ENCODE peak calls at places on chromosomes 16 and 17, in eight cellular contexts. V is Peyer's patch, M is sigmoid colon, X is transverse colon, J is adrenal gland, C is A549, N is testis, Q is thyroid gland. S is an unnamed sample.

GRCh38 chr17:62681939-62682381 is 54.5 kb downstream of the MRC2 start:
- DNase-seq in C (no peak), X (no peak), M (peak), Q (no peak), N (no peak), J (no peak), V (no peak), S (no peak)

GRCh38 chr16:67006930-67007658 is 18.7 kb downstream of the CES4A start:
- DNase-seq in Q (peak), X (no peak), C (no peak), J (no peak), N (no peak), M (no peak), V (no peak), S (no peak)

GRCh38 chr16:81693047-81693446 is 86.0 kb upstream of the PLCG2 start:
- DNase-seq in C (no peak), X (no peak), M (peak), Q (no peak), N (peak), V (no peak), J (no peak), S (no peak)

GRCh38 chr17:40480501-40481003 is 20.9 kb downstream of the TNS4 start:
- DNase-seq in C (peak), N (no peak), J (no peak), V (peak), Q (no peak), M (no peak), X (peak), S (no peak)

GRCh38 chr16:67150833-67151396 is at the start of gene B3GNT9:
- DNase-seq in M (peak), X (peak), V (peak), N (peak), C (peak), Q (peak), J (peak), S (peak)

GRCh38 chr17:7435676-7436555 is 681 bp downstream of the TMEM102 start:
- DNase-seq in J (peak), C (peak), M (no peak), V (peak), Q (peak), X (peak), N (no peak), S (no peak)

GRCh38 chr17:79733692-79734070 is 2.9 kb downstream of the ENPP7 start:
- DNase-seq in N (no peak), J (no peak), M (no peak), C (no peak), X (no peak), Q (no peak), V (no peak), S (no peak)

GRCh38 chr17:32746280-32746679 is 130.6 kb downstream of the MYO1D start:
- DNase-seq in J (no peak), X (no peak), Q (no peak), V (no peak), N (no peak), C (no peak), M (no peak), S (no peak)

GRCh38 chr17:72244942-72245341 is 124.1 kb downstream of the SOX9 start:
- DNase-seq in V (no peak), X (no peak), Q (no peak), M (no peak), J (no peak), N (no peak), C (no peak), S (no peak)

GRCh38 chr17:45305532-45306087 is 11.2 kb downstream of the MAP3K14 start:
- DNase-seq in J (no peak), V (no peak), N (no peak), M (no peak), Q (no peak), X (no peak), C (no peak), S (no peak)

GRCh38 chr17:3921853-3922319 is 5.6 kb upstream of the P2RX1 start:
- DNase-seq in Q (no peak), J (no peak), V (no peak), C (no peak), X (no peak), M (no peak), N (no peak), S (no peak)

GRCh38 chr17:302300-302698 is 50.3 kb downstream of the RPH3AL start:
- DNase-seq in J (no peak), X (peak), N (no peak), V (peak), Q (no peak), C (no peak), M (no peak), S (no peak)

GRCh38 chr17:63442549-63443035 is 3.5 kb downstream of the CYB561 start:
- DNase-seq in N (peak), C (no peak), X (no peak), Q (peak), M (no peak), V (peak), J (peak), S (no peak)

GRCh38 chr17:42683407-42684031 is 1.2 kb downstream of the CNTNAP1 start:
- DNase-seq in M (peak), C (no peak), Q (peak), X (peak), V (no peak), J (no peak), N (no peak), S (no peak)

GRCh38 chr16:14378684-14379467 is 251.2 kb downstream of the PARN start:
- DNase-seq in N (no peak), Q (no peak), C (no peak), V (no peak), X (no peak), M (no peak), J (no peak), S (no peak)

GRCh38 chr16:29025735-29026134 is 40.9 kb downstream of the LAT start:
- DNase-seq in V (no peak), M (peak), C (no peak), Q (no peak), N (no peak), X (no peak), J (no peak), S (no peak)

GRCh38 chr17:5557485-5557884 is 26.8 kb downstream of the NLRP1 start:
- DNase-seq in V (no peak), J (no peak), Q (no peak), X (no peak), N (no peak), C (no peak), M (no peak), S (peak)

GRCh38 chr16:88936008-88936912 is 40.7 kb downstream of the CBFA2T3 start:
- DNase-seq in X (peak), J (no peak), C (peak), V (peak), N (peak), M (peak), Q (no peak), S (no peak)

GRCh38 chr16:15576960-15577958 is 65.7 kb downstream of the MARF1 start:
- DNase-seq in J (no peak), V (peak), Q (no peak), X (peak), C (no peak), M (no peak), N (peak), S (no peak)

GRCh38 chr16:81597079-81597658 is 152.6 kb downstream of the CMIP start:
- DNase-seq in J (no peak), M (no peak), C (no peak), X (no peak), Q (no peak), N (no peak), V (no peak), S (no peak)

GRCh38 chr17:74368341-74369152 is 1.2 kb downstream of the GPR142 start:
- DNase-seq in N (peak), C (peak), V (peak), J (peak), Q (peak), X (peak), M (peak), S (peak)

GRCh38 chr17:36892112-36892838 is 45.0 kb upstream of the LHX1 start:
- DNase-seq in C (no peak), M (no peak), Q (no peak), N (no peak), X (no peak), V (no peak), J (no peak), S (no peak)

GRCh38 chr17:80782536-80783427 is 208.9 kb upstream of the CHMP6 start:
- DNase-seq in J (no peak), N (no peak), Q (no peak), X (no peak), C (peak), V (peak), M (peak), S (no peak)

GRCh38 chr17:16915752-16916556 is 56.0 kb downstream of the TNFRSF13B start:
- DNase-seq in N (peak), Q (peak), C (peak), V (peak), J (no peak), X (peak), M (no peak), S (peak)

GRCh38 chr17:559699-560378 is 154.8 kb downstream of the VPS53 start:
- DNase-seq in N (no peak), Q (no peak), C (no peak), X (no peak), J (peak), M (peak), V (no peak), S (peak)

GRCh38 chr16:85309656-85310587 is 197.7 kb upstream of the CIBAR2 start:
- DNase-seq in V (no peak), N (peak), C (no peak), X (peak), M (peak), J (no peak), Q (peak), S (no peak)

DNA sequence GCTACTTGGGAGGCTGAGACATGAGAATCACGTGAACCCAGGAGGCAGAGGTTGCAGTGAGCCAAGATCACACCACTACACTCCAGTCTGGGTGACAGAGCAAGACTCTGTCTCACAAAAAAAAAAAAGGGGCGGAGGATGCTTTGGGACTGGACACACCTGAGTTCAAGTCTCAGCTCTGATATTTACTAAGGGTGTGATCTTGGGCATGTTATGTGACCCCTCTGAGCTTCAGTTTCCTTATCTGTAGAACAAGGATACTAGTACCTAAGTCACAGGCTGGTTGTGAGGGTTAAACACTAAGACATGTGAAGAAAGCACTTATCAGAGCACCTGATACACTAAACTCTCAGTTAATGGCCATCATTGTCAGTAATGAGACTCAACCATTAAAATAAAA is 25.9 kb downstream of the HOXB1 start:
- DNase-seq in Q (no peak), J (no peak), M (no peak), X (no peak), N (no peak), C (no peak), V (no peak), S (no peak)
- TF ChIP-seq POLR2A in Q (no peak), J (no peak), M (no peak), X (no peak), N (no peak), C (no peak), V (no peak), S (no peak)

GRCh38 chr17:82400830-82401229 is 17.3 kb upstream of the HEXD start:
- DNase-seq in V (no peak), X (peak), N (no peak), M (no peak), C (no peak), Q (no peak), J (no peak), S (no peak)
- TF ChIP-seq POLR2A in V (no peak), X (no peak), N (no peak), M (no peak), C (no peak), Q (no peak), J (no peak), S (no peak)

GRCh38 chr17:31527606-31528005 is 136.1 kb downstream of the RAB11FIP4 start:
- DNase-seq in J (no peak), N (peak), Q (no peak), V (no peak), X (no peak), M (no peak), C (no peak), S (no peak)

GRCh38 chr17:31522987-31523495 is 131.6 kb downstream of the RAB11FIP4 start:
- DNase-seq in V (no peak), Q (no peak), X (no peak), C (no peak), J (no peak), N (no peak), M (no peak), S (no peak)

GRCh38 chr17:31523862-31524730 is 132.6 kb downstream of the RAB11FIP4 start:
- DNase-seq in N (no peak), M (no peak), C (no peak), V (peak), Q (no peak), X (no peak), J (no peak), S (no peak)

GRCh38 chr17:31525801-31526549 is 134.5 kb downstream of the RAB11FIP4 start:
- DNase-seq in J (no peak), V (peak), M (no peak), Q (no peak), N (no peak), X (no peak), C (peak), S (peak)

GRCh38 chr17:31524926-31525800 is 133.7 kb downstream of the RAB11FIP4 start:
- DNase-seq in N (peak), Q (peak), X (peak), V (peak), J (peak), C (peak), M (peak), S (peak)
- TF ChIP-seq POLR2A in N (no peak), Q (no peak), X (no peak), V (no peak), J (no peak), C (no peak), M (no peak), S (no peak)

DNA sequence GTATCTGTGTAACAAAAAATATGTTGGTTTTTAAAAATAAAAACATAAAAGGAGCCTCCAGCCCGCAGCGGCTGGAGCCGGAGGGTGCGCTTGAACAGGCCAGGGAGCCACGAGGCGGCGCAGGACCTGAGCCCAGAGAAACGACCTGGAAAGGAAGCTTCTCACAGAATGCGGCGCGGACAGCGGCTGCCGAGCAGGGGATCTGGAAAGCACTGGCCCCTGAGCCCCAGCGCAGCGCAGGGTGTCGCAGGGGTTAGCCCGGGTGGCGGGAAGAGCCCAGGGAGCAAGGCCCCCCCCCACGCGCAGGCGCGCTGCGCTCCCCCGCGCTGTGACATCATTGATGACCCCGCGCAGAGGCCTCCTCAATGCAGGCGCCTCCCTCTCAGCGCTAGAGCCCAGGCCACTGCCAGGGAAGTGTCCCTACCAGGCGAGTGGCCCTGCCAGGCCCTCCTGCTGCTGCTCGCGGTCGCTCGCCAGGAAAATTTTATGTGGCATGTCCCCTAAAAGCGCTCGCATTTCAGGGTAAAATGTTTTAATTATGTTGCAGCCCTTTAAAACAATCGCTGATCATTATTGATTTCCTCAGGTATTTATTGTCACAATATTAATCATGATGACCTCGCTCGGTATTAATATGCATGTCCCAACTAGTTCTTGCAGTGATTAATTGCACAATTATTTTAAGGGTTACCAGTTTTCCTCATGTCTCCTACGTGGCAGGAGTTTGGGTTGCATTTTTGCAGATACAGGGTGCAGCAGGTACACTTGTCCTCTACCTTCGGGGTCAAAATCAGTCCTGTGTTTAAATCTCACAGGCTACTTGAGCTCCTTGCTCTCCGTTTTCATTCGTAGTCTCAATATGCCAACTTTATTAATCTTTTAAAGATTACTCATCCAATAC is 134.2 kb downstream of the USP22 start:
- DNase-seq in X (peak), Q (peak), J (peak), N (peak), M (peak), C (peak), V (peak), S (peak)
- TF ChIP-seq POLR2A in X (peak), Q (peak), J (peak), N (no peak), M (no peak), C (peak), V (no peak), S (peak)

GRCh38 chr16:56683424-56684162 is 1.3 kb downstream of the MT1X start:
- DNase-seq in J (no peak), X (no peak), N (no peak), Q (peak), M (peak), C (no peak), V (no peak), S (no peak)

GRCh38 chr16:56679813-56680212 is 2.5 kb upstream of the MT1X start:
- DNase-seq in X (no peak), V (no peak), C (no peak), N (no peak), Q (no peak), M (no peak), J (no peak), S (no peak)

GRCh38 chr16:56684256-56684925 is 2.1 kb downstream of the MT1X start:
- DNase-seq in M (peak), V (no peak), Q (peak), J (no peak), C (no peak), X (no peak), N (no peak), S (no peak)

GRCh38 chr16:56682703-56683397 is 580 bp downstream of the MT1X start:
- DNase-seq in M (peak), C (no peak), Q (peak), V (no peak), X (peak), J (no peak), N (no peak), S (no peak)

DNA sequence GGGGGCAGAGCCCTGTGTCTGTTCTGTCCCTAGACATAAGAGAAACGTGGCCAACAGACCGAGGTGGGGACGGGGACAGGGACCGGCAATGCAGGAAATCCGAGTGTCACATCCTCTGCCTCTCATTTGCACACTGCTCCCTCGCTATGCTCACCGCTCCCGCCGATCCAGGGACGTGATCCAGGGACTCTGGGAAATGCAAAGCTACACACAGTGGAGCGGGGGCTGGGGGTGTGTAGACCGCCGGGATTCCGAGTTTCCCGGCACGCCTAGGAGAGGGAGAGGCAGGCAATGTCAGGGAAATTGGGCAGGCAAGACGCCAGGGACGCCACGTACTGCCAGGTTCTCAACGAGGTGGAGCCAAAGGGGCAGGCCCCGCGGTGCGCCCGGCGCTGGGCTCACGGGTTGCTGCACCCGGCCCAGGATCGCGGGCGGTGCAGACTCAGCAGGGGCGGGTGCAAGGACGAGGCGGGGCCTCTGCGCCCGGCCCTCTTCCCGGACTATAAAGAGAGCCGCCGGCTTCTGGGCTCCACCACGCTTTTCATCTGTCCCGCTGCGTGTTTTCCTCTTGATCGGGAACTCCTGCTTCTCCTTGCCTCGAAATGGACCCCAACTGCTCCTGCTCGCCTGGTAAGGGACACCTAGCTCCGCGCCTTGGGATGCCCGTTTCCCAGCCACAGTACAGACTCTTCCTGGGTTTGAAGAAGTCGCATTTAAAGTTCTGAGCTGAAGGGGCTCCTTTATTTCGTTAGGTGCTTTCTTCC is at the start of gene MT1X:
- DNase-seq in Q (peak), X (peak), N (peak), M (peak), C (peak), V (peak), J (peak), S (peak)
- TF ChIP-seq POLR2A in Q (peak), X (peak), N (peak), M (peak), C (peak), V (peak), J (peak), S (peak)

GRCh38 chr16:50313596-50314483 is 47.5 kb downstream of the ADCY7 start:
- DNase-seq in V (peak), Q (peak), M (peak), N (peak), J (no peak), C (no peak), X (no peak), S (no peak)

GRCh38 chr16:50316848-50317630 is 50.7 kb downstream of the ADCY7 start:
- DNase-seq in C (no peak), N (no peak), M (no peak), X (no peak), J (no peak), Q (no peak), V (no peak), S (no peak)

GRCh38 chr16:50316102-50316847 is 49.9 kb downstream of the ADCY7 start:
- DNase-seq in M (no peak), J (no peak), X (no peak), N (no peak), V (no peak), C (no peak), Q (no peak), S (no peak)

GRCh38 chr16:50314665-50315064 is 48.3 kb downstream of the ADCY7 start:
- DNase-seq in M (no peak), N (peak), J (no peak), X (no peak), C (no peak), Q (no peak), V (no peak), S (no peak)

DNA sequence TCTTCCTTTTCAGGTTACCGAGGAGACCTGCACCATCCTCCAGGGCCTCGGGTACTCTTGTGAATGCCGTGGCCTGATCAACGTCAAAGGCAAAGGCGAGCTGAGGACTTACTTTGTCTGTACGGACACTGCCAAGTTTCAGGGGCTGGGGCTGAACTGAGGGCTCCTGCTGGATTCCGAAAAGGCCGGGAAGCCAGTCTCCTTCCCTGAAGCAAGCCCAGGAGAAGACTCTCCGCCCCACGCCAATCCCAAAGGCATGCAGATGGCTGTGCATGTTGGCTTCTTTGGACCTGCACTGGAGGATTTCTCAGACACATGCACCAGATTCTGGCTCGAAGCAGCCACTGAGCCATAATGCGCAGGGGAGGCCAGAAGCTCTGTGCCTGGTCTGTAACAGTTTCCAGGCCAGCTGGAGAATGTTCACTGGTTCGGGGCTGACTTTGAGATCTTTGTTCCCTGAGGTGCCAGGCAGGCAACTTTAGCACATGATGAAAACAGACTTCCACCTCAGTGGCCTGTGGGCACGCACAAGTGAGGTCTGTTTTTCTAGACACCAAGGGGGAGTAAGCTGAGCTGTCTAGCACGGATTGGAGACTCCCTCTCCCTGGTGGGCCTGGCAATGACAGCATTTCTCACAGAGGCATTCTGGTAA is 49.1 kb downstream of the ADCY7 start:
- DNase-seq in M (peak), X (peak), J (no peak), N (no peak), Q (no peak), C (no peak), V (peak), S (no peak)
- TF ChIP-seq POLR2A in M (no peak), X (no peak), J (no peak), N (no peak), Q (no peak), C (no peak), V (no peak), S (no peak)

GRCh38 chr16:10929853-10930754 is 12.2 kb downstream of the DEXI start:
- DNase-seq in N (no peak), Q (no peak), V (no peak), C (no peak), M (no peak), J (no peak), X (no peak), S (no peak)
- TF ChIP-seq POLR2A in N (no peak), Q (no peak), V (no peak), C (no peak), M (no peak), J (no peak), X (no peak), S (no peak)